ENCODE peak calls at places on chromosome 12, in six cellular contexts. L is breast epithelium, K is MM.1S, X is PC-3, N is adrenal gland, G is heart right ventricle. T is an unnamed sample. For H3K4me1, the result is how much of the 10 kb centered on the place peaks cover.

GRCh38 chr12:111040690-111041089 is 120.3 kb upstream of the MYL2 start:
- DNase-seq in N (no peak), L (no peak), X (no peak), G (no peak), K (no peak), T (no peak)

GRCh38 chr12:69966409-69966808 is 141.4 kb downstream of the MYRFL start:
- DNase-seq in K (no peak), N (no peak), X (peak), G (peak), L (peak), T (no peak)

GRCh38 chr12:107253361-107253760 is 160.0 kb upstream of the CRY1 start:
- DNase-seq in K (no peak), L (no peak), N (no peak), G (no peak), X (no peak), T (no peak)

GRCh38 chr12:16119618-16120017 is 157.9 kb downstream of the SLC15A5 start:
- DNase-seq in N (no peak), G (no peak), X (no peak), K (no peak), L (no peak), T (no peak)

GRCh38 chr12:122999196-122999946 is 18.9 kb downstream of the ARL6IP4 start:
- DNase-seq in G (no peak), N (no peak), K (no peak), L (no peak), X (no peak), T (no peak)

GRCh38 chr12:93857279-93857894 is 180.2 kb downstream of the CRADD start:
- DNase-seq in K (no peak), N (peak), L (no peak), G (no peak), X (peak), T (no peak)

GRCh38 chr12:65098364-65098763 is 22.7 kb downstream of the WIF1 start:
- DNase-seq in L (no peak), G (no peak), N (no peak), X (peak), K (no peak), T (no peak)

GRCh38 chr12:42625611-42626010 is 36.1 kb upstream of the PRICKLE1 start:
- DNase-seq in L (no peak), X (peak), K (no peak), N (no peak), G (no peak), T (no peak)

GRCh38 chr12:83823386-83824045 is 1089.1 kb downstream of the SLC6A15 start:
- DNase-seq in K (peak), N (peak), G (peak), L (no peak), X (peak), T (no peak)

GRCh38 chr12:112199136-112199535 is 73.8 kb downstream of the TRAFD1 start:
- DNase-seq in X (no peak), G (no peak), L (no peak), K (no peak), N (no peak), T (no peak)

GRCh38 chr12:112196476-112196875 is 71.1 kb downstream of the TRAFD1 start:
- DNase-seq in L (no peak), G (no peak), X (no peak), N (no peak), K (no peak), T (no peak)

GRCh38 chr12:112194601-112195247 is 69.4 kb downstream of the TRAFD1 start:
- DNase-seq in X (no peak), L (no peak), G (no peak), N (no peak), K (no peak), T (no peak)

GRCh38 chr12:112192475-112192874 is 67.1 kb downstream of the TRAFD1 start:
- DNase-seq in L (no peak), N (no peak), G (no peak), K (no peak), X (no peak), T (no peak)

GRCh38 chr12:112198120-112198733 is 72.9 kb downstream of the TRAFD1 start:
- DNase-seq in N (peak), L (no peak), X (peak), G (peak), K (peak), T (no peak)
- TF ChIP-seq CTCF in N (peak), L (no peak), X (peak), G (peak), K (peak), T (no peak)

DNA sequence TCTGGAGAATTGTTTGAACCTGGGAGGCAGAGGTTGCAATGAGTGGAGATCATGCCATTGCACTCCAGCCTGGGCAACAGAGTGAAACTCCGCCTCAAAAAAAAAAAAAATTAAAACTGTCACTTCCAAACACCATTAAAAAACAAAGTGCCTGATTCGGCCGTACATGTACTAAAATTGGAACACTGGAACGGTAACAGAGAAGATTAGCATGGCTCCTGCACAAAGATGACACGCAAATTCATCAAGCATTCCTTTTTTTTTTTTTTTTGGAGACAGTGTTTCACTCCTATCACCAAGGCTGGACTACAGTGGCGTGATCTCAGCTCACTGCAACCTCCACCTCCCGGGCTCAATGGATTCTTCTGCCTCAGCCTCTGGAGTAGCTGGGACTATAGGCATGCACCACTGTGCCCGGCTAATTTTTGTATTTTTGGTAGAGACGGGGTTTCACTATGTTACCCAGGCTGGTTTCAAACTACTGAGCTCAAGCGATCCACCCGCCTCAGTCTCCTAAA is 40.2 kb upstream of the SINHCAF start:
- DNase-seq in L (no peak), X (no peak), G (no peak), N (no peak), K (no peak), T (no peak)
- H3K4me1 ChIP-seq in L (under half), X (under half), G (under half), N (under half), K (under half), T (under half)

DNA sequence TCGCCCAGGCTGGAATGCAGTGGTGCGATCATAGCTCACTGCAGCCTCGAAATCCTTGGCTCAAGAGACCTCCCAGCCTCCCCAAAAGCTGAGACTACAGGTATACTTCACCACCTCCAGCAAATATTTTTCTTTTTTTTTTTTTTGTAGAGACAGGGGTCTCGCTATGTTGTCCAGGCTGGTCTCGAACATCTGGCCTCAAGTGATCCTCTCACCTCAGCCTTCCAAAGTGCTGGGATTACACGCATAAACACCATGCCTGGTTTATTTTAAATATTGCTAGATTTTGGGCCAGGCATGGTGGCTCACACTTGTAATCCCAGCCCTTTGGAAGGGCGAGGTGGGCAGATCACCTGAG is 26.7 kb upstream of the UBC start:
- DNase-seq in L (no peak), N (no peak), G (no peak), K (no peak), X (no peak), T (no peak)
- H3K4me3 ChIP-seq in L (peak), N (no peak), G (peak), K (peak), X (peak), T (peak)

GRCh38 chr12:6202846-6203245 is 2.6 kb downstream of the CD9 start:
- DNase-seq in L (no peak), G (no peak), K (no peak), N (no peak), X (no peak), T (no peak)

GRCh38 chr12:6205761-6206160 is 5.6 kb downstream of the CD9 start:
- DNase-seq in N (no peak), L (no peak), X (no peak), K (no peak), G (no peak), T (no peak)

GRCh38 chr12:6205144-6205539 is 4.9 kb downstream of the CD9 start:
- DNase-seq in G (peak), X (no peak), N (no peak), K (no peak), L (no peak), T (no peak)

GRCh38 chr12:6206327-6206726 is 6.1 kb downstream of the CD9 start:
- DNase-seq in X (no peak), L (no peak), K (no peak), N (no peak), G (no peak), T (no peak)

GRCh38 chr12:6204533-6205143 is 4.4 kb downstream of the CD9 start:
- DNase-seq in K (no peak), X (no peak), N (no peak), L (no peak), G (no peak), T (no peak)
- TF ChIP-seq CTCF in K (no peak), X (peak), N (no peak), L (no peak), G (peak), T (no peak)